ENCODE peak calls at places on chromosomes 6 and 20, in nine cellular contexts. One of them, this sample, is unnamed.

GRCh38 chr20:32524871-32525501 is 60.1 kb downstream of the NOL4L start:
- DNase-seq in 8988T: no peak
- DNase-seq in stimulated activated CD4-positive, alpha-beta T cell treated with anti-CD3 and anti-CD28 coated beads, Interleukin-1b, Interleukin-23, amount 100 ng/mL, for 1 hour: no peak
- DNase-seq in heart right ventricle: peak; percentile 77
- DNase-seq in HCT116: no peak
- DNase-seq in GF-D8: no peak
- DNase-seq in HepG2: no peak
- DNase-seq in fibroblast of gingiva: peak; percentile 51
- DNase-seq in heart left ventricle: peak; percentile 79
- DNase-seq in this sample: peak; percentile 37

GRCh38 chr20:39849664-39850063 is 839.4 kb downstream of the MAFB start:
- DNase-seq in GF-D8: no peak
- DNase-seq in 8988T: no peak
- DNase-seq in fibroblast of gingiva: peak; percentile 89
- DNase-seq in heart right ventricle: peak; percentile 87
- DNase-seq in HCT116: no peak
- DNase-seq in stimulated activated CD4-positive, alpha-beta T cell treated with anti-CD3 and anti-CD28 coated beads, Interleukin-1b, Interleukin-23, amount 100 ng/mL, for 1 hour: no peak
- DNase-seq in heart left ventricle: peak; percentile 86
- DNase-seq in HepG2: no peak
- DNase-seq in this sample: peak; percentile 10

GRCh38 chr20:46182271-46182670 is 64.2 kb downstream of the CD40 start:
- DNase-seq in heart right ventricle: no peak
- DNase-seq in heart left ventricle: no peak
- DNase-seq in fibroblast of gingiva: no peak
- DNase-seq in 8988T: no peak
- DNase-seq in stimulated activated CD4-positive, alpha-beta T cell treated with anti-CD3 and anti-CD28 coated beads, Interleukin-1b, Interleukin-23, amount 100 ng/mL, for 1 hour: no peak
- DNase-seq in HepG2: no peak
- DNase-seq in GF-D8: no peak
- DNase-seq in HCT116: no peak
- DNase-seq in this sample: no peak

GRCh38 chr20:33415948-33416347 is 14.6 kb upstream of the CDK5RAP1 start:
- DNase-seq in 8988T: peak; percentile 55
- DNase-seq in stimulated activated CD4-positive, alpha-beta T cell treated with anti-CD3 and anti-CD28 coated beads, Interleukin-1b, Interleukin-23, amount 100 ng/mL, for 1 hour: no peak
- DNase-seq in HepG2: peak; percentile 56
- DNase-seq in heart left ventricle: peak; percentile 57
- DNase-seq in GF-D8: no peak
- DNase-seq in fibroblast of gingiva: peak; percentile 49
- DNase-seq in HCT116: no peak
- DNase-seq in heart right ventricle: no peak
- DNase-seq in this sample: peak; percentile 63

GRCh38 chr20:24955045-24955444 is 6.0 kb downstream of the CST7 start:
- DNase-seq in HepG2: no peak
- DNase-seq in fibroblast of gingiva: no peak
- DNase-seq in stimulated activated CD4-positive, alpha-beta T cell treated with anti-CD3 and anti-CD28 coated beads, Interleukin-1b, Interleukin-23, amount 100 ng/mL, for 1 hour: no peak
- DNase-seq in GF-D8: no peak
- DNase-seq in 8988T: no peak
- DNase-seq in heart right ventricle: no peak
- DNase-seq in HCT116: no peak
- DNase-seq in heart left ventricle: no peak
- DNase-seq in this sample: no peak

GRCh38 chr6:18561006-18561750 is 174.0 kb downstream of the RNF144B start:
- DNase-seq in 8988T: no peak
- DNase-seq in heart right ventricle: no peak
- DNase-seq in HCT116: no peak
- DNase-seq in stimulated activated CD4-positive, alpha-beta T cell treated with anti-CD3 and anti-CD28 coated beads, Interleukin-1b, Interleukin-23, amount 100 ng/mL, for 1 hour: no peak
- DNase-seq in HepG2: no peak
- DNase-seq in fibroblast of gingiva: peak; percentile 67
- DNase-seq in heart left ventricle: no peak
- DNase-seq in GF-D8: no peak
- DNase-seq in this sample: no peak

GRCh38 chr6:13825871-13826270 is 11.5 kb upstream of the MCUR1 start:
- DNase-seq in HepG2: peak; percentile 41
- DNase-seq in 8988T: no peak
- DNase-seq in stimulated activated CD4-positive, alpha-beta T cell treated with anti-CD3 and anti-CD28 coated beads, Interleukin-1b, Interleukin-23, amount 100 ng/mL, for 1 hour: no peak
- DNase-seq in heart left ventricle: no peak
- DNase-seq in HCT116: no peak
- DNase-seq in fibroblast of gingiva: no peak
- DNase-seq in heart right ventricle: no peak
- DNase-seq in GF-D8: no peak
- DNase-seq in this sample: no peak

GRCh38 chr6:48111575-48111974 is 578 bp upstream of the PTCHD4 start:
- DNase-seq in HepG2: no peak
- DNase-seq in stimulated activated CD4-positive, alpha-beta T cell treated with anti-CD3 and anti-CD28 coated beads, Interleukin-1b, Interleukin-23, amount 100 ng/mL, for 1 hour: no peak
- DNase-seq in HCT116: no peak
- DNase-seq in heart left ventricle: no peak
- DNase-seq in 8988T: no peak
- DNase-seq in fibroblast of gingiva: no peak
- DNase-seq in heart right ventricle: no peak
- DNase-seq in GF-D8: no peak
- DNase-seq in this sample: peak; percentile 88

GRCh38 chr20:25233016-25233772 is 14.7 kb upstream of the PYGB start:
- DNase-seq in heart right ventricle: peak; percentile 59
- DNase-seq in fibroblast of gingiva: peak; percentile 54
- DNase-seq in heart left ventricle: no peak
- DNase-seq in stimulated activated CD4-positive, alpha-beta T cell treated with anti-CD3 and anti-CD28 coated beads, Interleukin-1b, Interleukin-23, amount 100 ng/mL, for 1 hour: no peak
- DNase-seq in HCT116: no peak
- DNase-seq in HepG2: peak; percentile 88
- DNase-seq in 8988T: no peak
- DNase-seq in GF-D8: no peak
- DNase-seq in this sample: peak; percentile 45

GRCh38 chr20:21388566-21388965 is 8.8 kb downstream of the NKX2-4 start:
- DNase-seq in heart left ventricle: no peak
- DNase-seq in fibroblast of gingiva: peak; percentile 2
- DNase-seq in heart right ventricle: no peak
- DNase-seq in stimulated activated CD4-positive, alpha-beta T cell treated with anti-CD3 and anti-CD28 coated beads, Interleukin-1b, Interleukin-23, amount 100 ng/mL, for 1 hour: no peak
- DNase-seq in HCT116: no peak
- DNase-seq in HepG2: no peak
- DNase-seq in 8988T: no peak
- DNase-seq in GF-D8: no peak
- DNase-seq in this sample: no peak

GRCh38 chr6:118263929-118264486 is 284.1 kb upstream of the PLN start:
- DNase-seq in stimulated activated CD4-positive, alpha-beta T cell treated with anti-CD3 and anti-CD28 coated beads, Interleukin-1b, Interleukin-23, amount 100 ng/mL, for 1 hour: no peak
- DNase-seq in heart right ventricle: no peak
- DNase-seq in HCT116: peak; percentile 15
- DNase-seq in fibroblast of gingiva: no peak
- DNase-seq in heart left ventricle: no peak
- DNase-seq in 8988T: no peak
- DNase-seq in GF-D8: no peak
- DNase-seq in HepG2: peak; percentile 30
- DNase-seq in this sample: no peak

GRCh38 chr6:66556936-66557335 is 849.9 kb upstream of the EYS start:
- DNase-seq in heart left ventricle: no peak
- DNase-seq in GF-D8: no peak
- DNase-seq in HepG2: no peak
- DNase-seq in heart right ventricle: no peak
- DNase-seq in stimulated activated CD4-positive, alpha-beta T cell treated with anti-CD3 and anti-CD28 coated beads, Interleukin-1b, Interleukin-23, amount 100 ng/mL, for 1 hour: no peak
- DNase-seq in 8988T: no peak
- DNase-seq in fibroblast of gingiva: no peak
- DNase-seq in HCT116: no peak
- DNase-seq in this sample: no peak

GRCh38 chr6:34021001-34021838 is 124.7 kb downstream of the GRM4 start:
- DNase-seq in GF-D8: no peak
- DNase-seq in heart left ventricle: no peak
- DNase-seq in HCT116: no peak
- DNase-seq in 8988T: no peak
- DNase-seq in HepG2: no peak
- DNase-seq in stimulated activated CD4-positive, alpha-beta T cell treated with anti-CD3 and anti-CD28 coated beads, Interleukin-1b, Interleukin-23, amount 100 ng/mL, for 1 hour: no peak
- DNase-seq in heart right ventricle: no peak
- DNase-seq in fibroblast of gingiva: no peak
- DNase-seq in this sample: no peak